ENCODE peak calls at places on chromosomes 13 and 19, in ten cellular contexts. T, Z, P, O, I, J, G, B, E and W are unnamed samples.

GRCh38 chr13:111953546-111954178 is 113.3 kb upstream of the SOX1 start:
- DNase-seq in I (peak; percentile 41), T (no peak), G (no peak), E (no peak), O (no peak), J (no peak), P (no peak), B (no peak), Z (no peak), W (no peak)

GRCh38 chr19:1221141-1221903 is 15.7 kb downstream of the STK11 start:
- DNase-seq in Z (peak; percentile 75), E (peak; percentile 53), B (peak; percentile 63), G (peak; percentile 27), I (peak; percentile 82), T (peak; percentile 59), O (no peak), P (no peak), J (peak; percentile 91), W (no peak)

GRCh38 chr19:19805480-19805879 is 16.1 kb downstream of the ZNF506 start:
- DNase-seq in G (no peak), Z (no peak), P (no peak), I (no peak), B (no peak), T (no peak), E (no peak), J (no peak), O (no peak), W (no peak)

GRCh38 chr13:110610955-110611595 is 4.3 kb upstream of the NAXD start:
- DNase-seq in E (no peak), O (no peak), G (peak; percentile 23), P (no peak), Z (no peak), J (no peak), T (peak; percentile 10), I (peak; percentile 32), B (peak; percentile 17), W (no peak)

GRCh38 chr19:43463381-43464088 is 1.9 kb downstream of the LYPD3 start:
- DNase-seq in O (peak; percentile 74), Z (peak; percentile 97), T (peak; percentile 91), I (peak; percentile 100), P (peak; percentile 100), J (peak; percentile 98), G (peak; percentile 91), B (peak; percentile 90), E (peak; percentile 91), W (no peak)

GRCh38 chr13:107743983-107744382 is 471.4 kb downstream of the LIG4 start:
- DNase-seq in B (peak; percentile 86), P (no peak), J (no peak), E (no peak), O (no peak), T (peak; percentile 70), Z (peak; percentile 17), G (peak; percentile 27), I (no peak), W (no peak)

GRCh38 chr13:33322474-33322827 is 36.9 kb upstream of the STARD13 start:
- DNase-seq in O (no peak), J (no peak), I (no peak), T (peak; percentile 93), G (no peak), Z (no peak), P (no peak), B (peak; percentile 87), E (no peak), W (no peak)

GRCh38 chr19:39325778-39326680 is 5.4 kb upstream of the LRFN1 start:
- DNase-seq in E (no peak), Z (no peak), B (peak; percentile 23), I (peak; percentile 63), O (no peak), P (no peak), T (peak; percentile 15), G (peak; percentile 10), J (peak; percentile 53), W (peak; percentile 52)

GRCh38 chr19:50994129-50994528 is 7.3 kb downstream of the KLK8 start:
- DNase-seq in P (no peak), Z (no peak), B (no peak), T (no peak), J (no peak), O (no peak), I (peak; percentile 59), E (no peak), G (peak; percentile 47), W (peak; percentile 86)

GRCh38 chr13:42041017-42041683 is 7.3 kb upstream of the DGKH start:
- DNase-seq in B (peak; percentile 75), G (peak; percentile 58), Z (peak; percentile 68), T (peak; percentile 46), E (peak; percentile 56), O (no peak), I (peak; percentile 81), P (peak; percentile 71), J (peak; percentile 76), W (peak; percentile 74)

GRCh38 chr19:39845621-39846175 is 481 bp downstream of the FBL start:
- DNase-seq in J (peak; percentile 73), T (no peak), I (no peak), E (no peak), B (peak; percentile 69), G (no peak), O (no peak), Z (peak; percentile 61), P (no peak), W (peak; percentile 59)

GRCh38 chr19:15623711-15624318 is 8.8 kb downstream of the CYP4F8 start:
- DNase-seq in E (no peak), T (no peak), Z (no peak), I (peak; percentile 75), B (no peak), P (no peak), O (no peak), J (no peak), G (peak; percentile 37), W (peak; percentile 53)

GRCh38 chr19:8494158-8494557 is 8.3 kb downstream of the PRAM1 start:
- DNase-seq in I (no peak), E (no peak), G (no peak), J (no peak), Z (no peak), B (no peak), P (no peak), O (no peak), T (no peak), W (no peak)

GRCh38 chr13:21010621-21011020 is 50.8 kb downstream of the LATS2 start:
- DNase-seq in T (no peak), I (peak; percentile 43), Z (no peak), E (no peak), G (peak; percentile 20), O (no peak), J (no peak), P (no peak), B (peak; percentile 39), W (peak; percentile 60)

GRCh38 chr13:33105387-33106005 is 89.3 kb downstream of the KL start:
- DNase-seq in P (no peak), O (no peak), Z (no peak), I (no peak), T (no peak), B (no peak), G (no peak), J (no peak), E (no peak), W (no peak)

GRCh38 chr19:21749090-21749489 is 18.3 kb downstream of the ZNF100 start:
- DNase-seq in B (peak; percentile 14), E (no peak), I (no peak), J (no peak), G (no peak), T (no peak), Z (no peak), P (no peak), O (no peak), W (no peak)

DNA sequence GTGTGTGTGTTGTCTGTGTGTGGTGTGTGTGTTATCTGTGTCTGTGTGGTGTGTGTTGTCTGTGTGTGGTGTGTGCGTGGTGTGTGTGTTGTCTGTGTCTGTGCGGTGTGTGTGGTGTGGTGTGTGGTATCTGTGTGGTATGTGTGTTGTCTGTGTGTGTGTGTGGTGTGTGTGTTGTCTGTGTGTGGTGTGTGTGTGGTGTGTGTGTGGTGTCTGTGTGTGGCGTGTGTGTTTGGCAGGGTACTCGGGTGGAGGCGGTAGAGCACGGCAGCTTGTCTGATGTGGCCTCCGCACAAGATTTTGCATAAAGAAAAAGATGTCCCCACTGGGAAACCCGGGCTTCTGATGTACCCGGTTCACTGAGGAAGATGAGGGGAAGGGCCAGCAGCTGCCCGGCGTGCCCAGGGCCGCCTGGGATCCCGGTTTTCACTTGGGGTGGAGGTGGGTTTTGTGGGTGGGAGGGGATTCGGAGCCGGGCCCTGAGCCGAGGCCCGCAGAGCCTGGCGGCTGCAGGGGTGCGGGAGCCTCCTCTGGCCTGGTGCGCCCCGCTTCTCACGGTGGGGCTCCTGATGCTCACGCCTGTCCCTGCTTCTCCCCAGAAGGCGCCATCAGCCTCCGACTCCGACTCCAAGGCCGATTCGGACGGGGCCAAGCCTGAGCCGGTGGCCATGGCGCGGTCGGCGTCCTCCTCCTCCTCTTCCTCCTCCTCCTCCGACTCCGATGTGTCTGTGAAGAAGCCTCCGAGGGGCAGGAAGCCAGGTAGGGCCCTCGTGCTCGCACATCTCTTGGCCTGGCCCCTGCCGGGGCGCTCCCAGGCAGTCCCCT is 21.2 kb downstream of the HDGFL2 start:
- DNase-seq in I (no peak), B (no peak), O (no peak), G (no peak), Z (no peak), J (no peak), E (no peak), T (no peak), P (no peak), W (peak; percentile 46)
- H3K36me3 ChIP-seq in I (peaks cover 61% of the 10 kb centered on the region), B (peaks cover 4% of the 10 kb centered on the region), O (peaks cover 38% of the 10 kb centered on the region), G (peaks cover 29% of the 10 kb centered on the region), Z (no peaks in the 10 kb centered on the region), J (peaks cover 18% of the 10 kb centered on the region), E (peaks cover 51% of the 10 kb centered on the region), T (peaks cover 37% of the 10 kb centered on the region), P (peaks cover 15% of the 10 kb centered on the region), W (peaks cover 16% of the 10 kb centered on the region)

GRCh38 chr19:3367572-3368440 is 1.4 kb downstream of the NFIC start:
- DNase-seq in E (no peak), Z (no peak), P (peak; percentile 53), J (peak; percentile 56), I (no peak), G (no peak), T (no peak), O (no peak), B (peak; percentile 63), W (no peak)
- H3K9ac ChIP-seq in E (peak overlapping the region; percentile 36), Z (no peak overlapping the region), P (peak overlapping the region; percentile 79), J (peak overlapping the region; percentile 92), I (no peak overlapping the region), G (peak overlapping the region; percentile 95), T (peak overlapping the region; percentile 47), O (no peak overlapping the region), B (peak overlapping the region; percentile 95), W (no peak overlapping the region)

GRCh38 chr13:96090240-96091101 is 564 bp downstream of the HS6ST3 start:
- DNase-seq in T (no peak), J (peak; percentile 81), Z (peak; percentile 66), B (peak; percentile 48), E (peak; percentile 6), O (no peak), G (no peak), P (no peak), I (peak; percentile 78), W (no peak)
- H3K4me3 ChIP-seq in T (no peak overlapping the region), J (peak overlapping the region; percentile 62), Z (peak overlapping the region; percentile 69), B (peak overlapping the region; percentile 68), E (peak overlapping the region; percentile 38), O (peak overlapping the region; percentile 68), G (peak overlapping the region; percentile 70), P (peak overlapping the region; percentile 19), I (peak overlapping the region; percentile 75), W (peak overlapping the region; percentile 52)

DNA sequence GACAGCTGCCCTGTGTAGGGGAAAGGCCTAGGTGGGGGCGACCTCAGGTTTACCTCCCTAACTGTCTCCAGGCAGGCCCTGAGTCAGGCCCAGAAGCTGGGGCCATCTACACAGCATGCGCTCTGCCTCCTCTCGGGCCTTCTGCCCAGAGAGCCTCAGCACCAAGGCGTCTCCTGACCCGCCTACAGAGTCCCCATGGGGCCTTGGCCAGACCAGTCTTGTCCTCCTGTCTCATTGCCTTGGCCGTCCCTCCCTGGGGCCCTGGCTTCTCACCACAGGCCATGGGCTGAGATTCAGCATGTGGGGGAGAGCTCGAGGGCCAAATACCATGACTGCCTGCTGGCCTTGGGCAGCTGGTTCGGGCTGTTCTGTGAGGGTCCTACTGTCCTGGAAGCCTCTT is 59.0 kb downstream of the SMARCA4 start:
- DNase-seq in P (no peak), Z (no peak), E (no peak), T (no peak), B (peak; percentile 30), G (no peak), J (no peak), I (no peak), O (no peak), W (no peak)
- H3K36me3 ChIP-seq in P (peaks cover 13% of the 10 kb centered on the region), Z (no peaks in the 10 kb centered on the region), E (peaks cover 73% of the 10 kb centered on the region), T (peaks cover 49% of the 10 kb centered on the region), B (peaks cover 5% of the 10 kb centered on the region), G (peaks cover 79% of the 10 kb centered on the region), J (peaks cover 13% of the 10 kb centered on the region), I (peaks cover 94% of the 10 kb centered on the region), O (peaks cover 85% of the 10 kb centered on the region), W (peaks cover 10% of the 10 kb centered on the region)